ENCODE peak calls at places on chromosomes 16 and 17, in eight cellular contexts. H, N, R, B, T, J, K and M are unnamed samples.
A peak's percentile ranks its signal among the peaks of the same experiment; 100 is the strongest.

GRCh38 chr17:51359055-51359454 is 98.7 kb downstream of the UTP18 start:
- DNase-seq in T (no peak), B (no peak), H (no peak), J (no peak), N (no peak), K (no peak), R (no peak), M (no peak)

GRCh38 chr17:77320501-77321256 is 179.9 kb downstream of the SEC14L1 start:
- DNase-seq in T (peak; percentile 65), J (no peak), B (no peak), R (peak; percentile 58), H (peak; percentile 37), K (no peak), N (no peak), M (no peak)

GRCh38 chr16:20303012-20303411 is 24.3 kb downstream of the GP2 start:
- DNase-seq in N (no peak), R (no peak), H (no peak), K (no peak), T (no peak), J (no peak), B (no peak), M (no peak)

GRCh38 chr17:2400474-2400866 is 390 bp downstream of the MNT start:
- DNase-seq in R (no peak), N (peak; percentile 54), J (peak; percentile 69), H (peak; percentile 51), B (no peak), T (peak; percentile 64), K (no peak), M (peak; percentile 57)

GRCh38 chr17:77609553-77610517 is 348.7 kb upstream of the TNRC6C start:
- DNase-seq in B (no peak), R (peak; percentile 28), J (no peak), K (no peak), N (no peak), T (no peak), H (no peak), M (no peak)

GRCh38 chr17:74770498-74771318 is 5.4 kb downstream of the NAT9 start:
- DNase-seq in N (peak; percentile 89), R (peak; percentile 37), H (peak; percentile 91), T (peak; percentile 67), J (peak; percentile 82), B (no peak), K (peak; percentile 50), M (peak; percentile 85)

GRCh38 chr16:56851671-56852400 is 13.2 kb upstream of the SLC12A3 start:
- DNase-seq in B (no peak), R (peak; percentile 58), N (no peak), T (no peak), K (no peak), J (no peak), H (no peak), M (peak; percentile 49)

GRCh38 chr16:89320717-89321501 is 103.4 kb downstream of the ZNF778 start:
- DNase-seq in H (no peak), N (peak; percentile 60), R (peak; percentile 71), B (no peak), K (no peak), T (peak; percentile 71), J (peak; percentile 50), M (peak; percentile 94)

GRCh38 chr17:58577696-58578095 is 63.3 kb upstream of the MTMR4 start:
- DNase-seq in J (peak; percentile 4), R (peak; percentile 54), K (peak; percentile 64), H (peak; percentile 56), T (peak; percentile 16), N (peak; percentile 34), B (no peak), M (peak; percentile 31)

GRCh38 chr17:82985973-82986372 is 93.4 kb upstream of the METRNL start:
- DNase-seq in B (peak; percentile 12), K (no peak), H (peak; percentile 78), J (peak; percentile 30), N (peak; percentile 38), R (no peak), T (no peak), M (peak; percentile 59)

DNA sequence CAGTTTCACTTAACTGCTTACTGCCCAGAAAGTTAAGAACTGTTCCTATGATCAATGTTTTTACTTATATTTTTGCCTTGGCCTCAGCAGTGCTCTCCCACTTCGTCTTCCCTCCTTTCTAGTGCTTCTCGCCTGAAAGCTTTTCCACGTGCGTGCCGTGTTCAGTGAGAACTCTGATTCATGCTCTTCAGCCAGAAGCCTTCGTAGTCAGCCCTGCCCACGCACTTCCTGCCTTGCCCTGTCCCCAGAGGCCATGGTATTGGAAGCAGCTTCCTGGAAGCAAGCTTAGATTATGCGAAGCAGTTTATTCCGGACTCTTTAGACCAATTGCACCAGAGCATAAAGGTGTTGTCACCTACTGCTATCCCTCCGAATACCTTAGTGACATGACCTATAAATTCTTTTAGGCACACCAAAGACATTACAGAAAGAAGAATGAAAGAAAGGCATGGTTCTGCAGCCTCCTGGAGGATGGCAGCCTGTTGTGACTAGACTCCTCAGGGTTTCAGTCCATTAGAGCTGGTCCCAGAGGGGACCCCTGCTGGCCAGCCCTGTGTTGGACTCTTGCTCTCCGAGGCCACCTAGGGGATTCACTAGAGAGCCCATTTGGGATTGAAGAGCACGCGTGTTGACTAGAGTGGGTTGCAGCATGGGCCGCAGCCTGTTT is 105.2 kb downstream of the RPTOR start:
- DNase-seq in T (peak; percentile 69), R (peak; percentile 97), B (peak; percentile 42), H (peak; percentile 79), J (no peak), N (no peak), K (peak; percentile 40), M (peak; percentile 19)
- TF ChIP-seq CTCF in T (peak; percentile 41), R (peak; percentile 46), B (peak; percentile 80), H (peak; percentile 68), J (no peak), N (peak; percentile 22), K (peak; percentile 37), M (peak; percentile 14)

DNA sequence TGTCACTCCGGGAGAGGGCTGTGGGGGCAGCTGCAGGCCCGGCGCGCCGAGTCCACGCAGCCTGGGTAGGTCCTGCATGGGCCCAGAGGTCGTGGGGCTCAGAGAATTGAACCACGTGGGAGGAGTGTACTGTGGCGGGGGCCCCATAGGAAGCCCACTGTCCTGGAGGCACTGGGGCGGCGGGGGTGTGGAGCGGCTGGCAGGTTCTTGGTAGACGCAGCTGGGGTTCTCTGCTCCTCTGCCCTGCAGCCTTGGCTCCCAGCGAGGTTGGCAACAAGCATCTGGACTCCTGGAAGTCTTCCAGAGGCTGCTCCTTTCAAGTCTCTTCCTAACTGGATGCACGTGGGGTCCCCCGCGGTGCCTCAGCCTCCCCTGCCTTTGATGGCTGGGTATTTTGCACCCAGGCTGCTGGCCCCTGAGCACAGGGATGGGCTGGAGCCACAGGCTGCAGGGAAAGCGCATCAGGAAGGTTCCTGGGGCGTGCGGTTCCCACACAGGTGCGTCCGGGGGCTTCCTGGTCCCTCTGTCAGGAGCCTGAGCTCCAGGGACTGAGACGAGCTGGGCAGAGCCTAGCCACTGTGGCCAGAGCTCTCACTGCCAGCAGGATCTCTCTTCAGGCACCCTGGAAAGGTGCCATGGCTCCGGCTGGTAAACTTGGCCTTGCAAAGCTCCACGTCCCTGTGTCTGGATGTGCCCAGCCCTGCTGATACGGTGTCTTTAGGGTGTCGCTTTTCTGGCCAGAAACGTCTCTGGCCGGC is 9.3 kb downstream of the KCTD5 start:
- DNase-seq in R (no peak), K (no peak), B (no peak), H (peak; percentile 15), J (peak; percentile 47), N (peak; percentile 80), T (peak; percentile 54), M (no peak)
- H3K4me3 ChIP-seq in R (no peak overlapping the region), K (no peak overlapping the region), B (no peak overlapping the region), H (no peak overlapping the region), J (no peak overlapping the region), N (no peak overlapping the region), T (peak overlapping the region; percentile 29), M (no peak overlapping the region)

GRCh38 chr17:7215652-7216139 is 3.9 kb downstream of the DLG4 start:
- DNase-seq in K (no peak), R (no peak), J (no peak), B (no peak), T (peak; percentile 18), H (peak; percentile 59), N (no peak), M (no peak)

GRCh38 chr17:7211512-7212277 is 7.9 kb downstream of the DLG4 start:
- DNase-seq in B (no peak), R (no peak), H (peak; percentile 82), K (no peak), N (no peak), T (peak; percentile 10), J (no peak), M (no peak)

GRCh38 chr17:7215136-7215638 is 4.4 kb downstream of the DLG4 start:
- DNase-seq in K (no peak), B (peak; percentile 70), N (peak; percentile 91), T (no peak), J (no peak), H (no peak), R (no peak), M (no peak)

GRCh38 chr17:7214300-7215135 is 5.1 kb downstream of the DLG4 start:
- DNase-seq in J (peak; percentile 97), B (peak; percentile 81), K (peak; percentile 94), T (peak; percentile 98), R (peak; percentile 97), N (peak; percentile 98), H (peak; percentile 91), M (peak; percentile 96)

GRCh38 chr17:7213895-7214299 is 5.7 kb downstream of the DLG4 start:
- DNase-seq in B (no peak), H (peak; percentile 86), N (peak; percentile 71), T (no peak), K (no peak), R (peak; percentile 69), J (peak; percentile 86), M (peak; percentile 50)
- TF ChIP-seq CTCF in B (peak; percentile 55), H (peak; percentile 64), N (no peak), T (peak; percentile 23), K (no peak), R (peak; percentile 44), J (no peak), M (peak; percentile 37)

GRCh38 chr17:7237761-7238417 is 1.4 kb downstream of the PHF23 start:
- DNase-seq in J (peak; percentile 76), H (peak; percentile 83), K (peak; percentile 57), B (no peak), T (peak; percentile 86), N (peak; percentile 85), R (peak; percentile 54), M (peak; percentile 78)

GRCh38 chr17:7235693-7236665 is 1.7 kb upstream of the DVL2 start:
- DNase-seq in J (peak; percentile 19), R (no peak), B (no peak), K (no peak), T (peak; percentile 15), H (no peak), N (no peak), M (no peak)

GRCh38 chr17:7238418-7239090 is 703 bp downstream of the PHF23 start:
- DNase-seq in B (no peak), J (peak; percentile 53), H (no peak), T (no peak), K (no peak), R (no peak), N (no peak), M (peak; percentile 25)

GRCh38 chr17:7236808-7237207 is 2.4 kb downstream of the PHF23 start:
- DNase-seq in H (no peak), K (no peak), B (no peak), J (no peak), T (peak; percentile 10), N (no peak), R (no peak), M (no peak)

DNA sequence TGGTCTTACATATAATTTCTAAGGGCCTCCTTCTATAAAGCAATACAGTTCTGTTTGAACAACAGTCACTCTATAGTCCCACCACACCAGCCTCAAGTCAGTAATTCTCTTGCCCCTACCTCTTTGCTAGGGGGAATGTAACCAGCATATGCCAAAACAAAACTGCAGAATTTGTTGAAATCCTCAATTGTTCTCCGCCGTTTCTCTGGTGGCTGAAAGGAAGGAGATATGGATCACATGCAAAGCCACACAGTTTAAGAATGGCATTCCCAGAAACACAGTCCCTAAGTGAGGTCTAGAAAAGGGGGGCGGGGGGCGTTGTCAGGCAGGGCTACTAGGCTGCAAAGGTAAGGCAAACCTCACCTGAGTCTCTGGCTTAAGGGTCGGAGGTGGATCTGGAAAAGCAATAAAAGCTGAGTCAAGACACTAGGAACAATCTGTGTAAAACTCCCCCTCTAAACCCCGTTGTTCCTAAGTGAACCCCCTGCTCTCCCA is 1.9 kb downstream of the PHF23 start:
- DNase-seq in N (no peak), K (no peak), B (no peak), H (no peak), T (no peak), R (no peak), J (no peak), M (no peak)
- H3K4me3 ChIP-seq in N (peak overlapping the region; percentile 100), K (peak overlapping the region; percentile 93), B (peak overlapping the region; percentile 97), H (peak overlapping the region; percentile 88), T (peak overlapping the region; percentile 96), R (peak overlapping the region; percentile 89), J (peak overlapping the region; percentile 79), M (peak overlapping the region; percentile 48)